ENCODE peak calls at places on chromosomes 3 and 15, in eight cellular contexts. S, D, F, I, O, Y, U and W are unnamed samples.

GRCh38 chr15:72271895-72272212 is 500 bp downstream of the PARP6 start:
- DNase-seq in I (peak), U (peak), F (no peak), Y (peak), D (no peak), S (no peak), O (no peak), W (no peak)

GRCh38 chr3:177451277-177451880 is 254.1 kb upstream of the TBL1XR1 start:
- DNase-seq in D (no peak), U (no peak), O (no peak), S (no peak), F (no peak), Y (no peak), I (no peak), W (no peak)

GRCh38 chr15:72847806-72848205 is 64.2 kb upstream of the ADPGK start:
- DNase-seq in S (no peak), Y (peak), F (no peak), O (no peak), U (no peak), I (no peak), D (no peak), W (no peak)

GRCh38 chr15:63041982-63042878 is at the start of gene TPM1:
- DNase-seq in I (no peak), F (no peak), S (peak), D (no peak), U (peak), O (no peak), Y (peak), W (peak)

GRCh38 chr3:67288707-67289106 is 290.6 kb downstream of the KBTBD8 start:
- DNase-seq in D (no peak), O (no peak), I (no peak), Y (no peak), U (no peak), S (no peak), F (no peak), W (no peak)

GRCh38 chr3:52816654-52817053 is 13.8 kb downstream of the ITIH4 start:
- DNase-seq in Y (no peak), D (no peak), O (no peak), F (no peak), U (no peak), S (no peak), I (no peak), W (no peak)

GRCh38 chr3:99562990-99563607 is 75.3 kb upstream of the COL8A1 start:
- DNase-seq in D (no peak), S (no peak), F (no peak), O (no peak), Y (no peak), I (no peak), U (peak), W (no peak)

GRCh38 chr15:101053261-101053660 is 134.1 kb downstream of the LRRK1 start:
- DNase-seq in O (no peak), D (no peak), Y (no peak), U (no peak), I (no peak), S (no peak), F (no peak), W (no peak)

GRCh38 chr15:32851619-32852416 is 134.0 kb downstream of the GREM1 start:
- DNase-seq in D (peak), F (no peak), I (no peak), Y (no peak), O (no peak), S (peak), U (peak), W (no peak)

GRCh38 chr3:59180006-59180405 is 130.2 kb upstream of the CFAP20DC start:
- DNase-seq in O (no peak), F (no peak), S (no peak), U (no peak), D (no peak), I (no peak), Y (peak), W (no peak)

GRCh38 chr3:40292637-40293036 is 16.9 kb upstream of the EIF1B start:
- DNase-seq in U (no peak), I (no peak), D (no peak), Y (peak), O (no peak), S (no peak), F (no peak), W (no peak)

GRCh38 chr3:12756185-12756584 is 2.9 kb downstream of the TMEM40 start:
- DNase-seq in F (no peak), D (no peak), Y (no peak), I (no peak), O (no peak), S (no peak), U (no peak), W (no peak)

GRCh38 chr3:12135029-12135634 is 23.6 kb downstream of the TIMP4 start:
- DNase-seq in S (no peak), F (peak), Y (peak), O (no peak), U (peak), D (no peak), I (peak), W (peak)

GRCh38 chr3:159637895-159638542 is 350.6 kb upstream of the IL12A start:
- DNase-seq in F (no peak), D (no peak), I (no peak), Y (no peak), O (no peak), U (peak), S (no peak), W (no peak)

GRCh38 chr3:39428745-39429201 is 22.3 kb downstream of the RPSA start:
- DNase-seq in I (no peak), U (no peak), D (no peak), S (no peak), O (no peak), F (no peak), Y (peak), W (no peak)

GRCh38 chr3:46899151-46900006 is 21.9 kb downstream of the PTH1R start:
- DNase-seq in O (no peak), S (no peak), U (no peak), D (no peak), I (no peak), F (no peak), Y (no peak), W (no peak)

GRCh38 chr3:160929595-160929994 is 173.6 kb downstream of the PPM1L start:
- DNase-seq in O (no peak), Y (no peak), I (no peak), S (no peak), D (no peak), U (peak), F (no peak), W (no peak)

GRCh38 chr3:71062920-71063767 is 520.4 kb downstream of the FOXP1 start:
- DNase-seq in U (peak), S (no peak), F (no peak), I (peak), O (no peak), D (no peak), Y (no peak), W (no peak)